ENCODE peak calls at places on chromosomes 13 and 19, in seven cellular contexts. Y is Karpas-422, S is MM.1S, U is OCI-LY7, F is HCT116, W is GM23338, P is hepatocyte. C is an unnamed sample. For H3K9me2, the result is how much of the 10 kb centered on the place peaks cover.

GRCh38 chr13:33180009-33180804 is 105.3 kb downstream of the STARD13 start:
- DNase-seq in U (no peak), P (peak), S (no peak), F (no peak), Y (no peak), W (peak), C (no peak)

GRCh38 chr19:5186293-5187050 is 154.1 kb downstream of the PTPRS start:
- DNase-seq in U (no peak), F (no peak), S (no peak), W (no peak), P (no peak), Y (no peak), C (no peak)

GRCh38 chr19:12838182-12838890 is at the start of gene MAST1:
- DNase-seq in W (peak), Y (peak), F (no peak), U (peak), P (peak), S (peak), C (peak)

GRCh38 chr19:53870485-53870844 is 2.8 kb downstream of the MYADM start:
- DNase-seq in P (peak), U (peak), W (no peak), Y (no peak), F (no peak), S (no peak), C (no peak)

GRCh38 chr13:74056829-74057564 is 77.2 kb downstream of the KLF12 start:
- DNase-seq in Y (peak), P (no peak), F (no peak), U (no peak), W (peak), S (no peak), C (no peak)

GRCh38 chr19:49840321-49840720 is 10.6 kb upstream of the PTOV1 start:
- DNase-seq in U (no peak), W (no peak), P (no peak), S (no peak), Y (no peak), F (no peak), C (no peak)

GRCh38 chr19:41808663-41809566 is 12.5 kb downstream of the CEACAM3 start:
- DNase-seq in F (no peak), P (no peak), W (no peak), S (no peak), Y (no peak), U (no peak), C (no peak)

GRCh38 chr19:1399745-1400144 is 1.6 kb downstream of the GAMT start:
- DNase-seq in Y (no peak), W (no peak), S (no peak), P (no peak), U (no peak), F (no peak), C (no peak)

GRCh38 chr13:38350114-38350617 is 515 bp downstream of the UFM1 start:
- DNase-seq in Y (peak), W (peak), S (peak), P (peak), F (peak), U (peak), C (peak)

GRCh38 chr13:24042710-24043440 is 117.6 kb upstream of the SPATA13 start:
- DNase-seq in F (no peak), S (no peak), P (no peak), W (no peak), U (no peak), Y (no peak), C (no peak)

GRCh38 chr19:3450796-3451411 is 29.4 kb downstream of the SMIM24 start:
- DNase-seq in F (no peak), P (peak), U (no peak), W (no peak), S (peak), Y (no peak), C (peak)

GRCh38 chr13:111403266-111403665 is 82.8 kb downstream of the TEX29 start:
- DNase-seq in P (no peak), U (no peak), F (no peak), W (no peak), Y (peak), S (no peak), C (no peak)

GRCh38 chr13:33496336-33496735 is 210.8 kb upstream of the STARD13 start:
- DNase-seq in Y (no peak), U (no peak), S (no peak), P (no peak), F (no peak), W (no peak), C (no peak)

GRCh38 chr19:55210120-55210493 is 806 bp upstream of the PTPRH start:
- DNase-seq in Y (no peak), P (peak), U (no peak), W (no peak), S (peak), F (peak), C (peak)

DNA sequence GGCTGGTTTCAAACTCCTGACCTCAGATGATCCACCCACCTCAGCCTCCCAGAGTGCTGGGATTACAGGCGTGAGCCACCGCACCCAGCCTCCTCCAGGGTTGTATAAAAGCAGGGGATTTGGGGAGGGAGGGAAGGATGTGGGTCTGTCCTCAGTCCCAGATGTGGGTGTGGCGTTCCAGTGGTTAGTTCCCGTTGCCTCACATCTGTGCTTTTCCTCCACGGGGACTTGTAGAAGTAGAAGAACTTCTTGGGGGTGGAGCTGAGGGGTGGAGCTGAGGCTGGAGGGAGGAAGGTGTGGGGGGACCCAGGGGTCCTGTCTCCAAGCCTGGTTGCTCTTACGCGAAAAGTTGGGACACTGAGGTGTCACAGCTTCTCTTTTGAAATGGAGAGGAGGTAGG is 514 bp upstream of the MCEMP1 start:
- DNase-seq in W (no peak), F (no peak), P (no peak), U (peak), S (no peak), Y (no peak), C (no peak)
- H3K9me2 ChIP-seq in W (under half), F (under half), P (under half), U (under half), S (under half), Y (under half), C (under half)

GRCh38 chr13:40983269-40983668 is 35.8 kb downstream of the ELF1 start:
- DNase-seq in U (no peak), W (no peak), S (no peak), Y (no peak), F (no peak), P (no peak), C (no peak)

GRCh38 chr13:40984670-40985366 is 34.3 kb downstream of the ELF1 start:
- DNase-seq in Y (peak), P (no peak), U (peak), F (no peak), W (no peak), S (peak), C (no peak)

GRCh38 chr13:40982772-40983171 is 36.3 kb downstream of the ELF1 start:
- DNase-seq in F (no peak), W (no peak), U (peak), S (peak), P (peak), Y (peak), C (no peak)

GRCh38 chr13:40985596-40986327 is 33.4 kb downstream of the ELF1 start:
- DNase-seq in Y (no peak), P (no peak), S (peak), U (no peak), W (no peak), F (no peak), C (no peak)

GRCh38 chr13:40983725-40984669 is 35.1 kb downstream of the ELF1 start:
- DNase-seq in F (no peak), W (no peak), P (no peak), S (no peak), U (no peak), Y (no peak), C (no peak)
- H3K27ac ChIP-seq in F (no peak), W (no peak), P (peak), S (peak), U (peak), Y (peak), C (no peak)

GRCh38 chr19:17718467-17718987 is 753 bp upstream of the MAP1S start:
- DNase-seq in Y (no peak), F (no peak), P (no peak), W (no peak), S (no peak), U (no peak), C (no peak)
- H3K4me2 ChIP-seq in Y (peak), F (peak), P (peak), W (peak), S (peak), U (peak), C (peak)

GRCh38 chr19:18332917-18333530 is 7.4 kb upstream of the PGPEP1 start:
- DNase-seq in F (no peak), Y (no peak), U (no peak), S (no peak), W (no peak), P (no peak), C (no peak)

GRCh38 chr19:18329035-18329376 is 6.1 kb upstream of the LSM4 start:
- DNase-seq in Y (no peak), U (no peak), F (no peak), W (no peak), P (no peak), S (no peak), C (no peak)

GRCh38 chr19:18330865-18331264 is 8.0 kb upstream of the LSM4 start:
- DNase-seq in S (no peak), Y (no peak), P (no peak), U (no peak), F (no peak), W (no peak), C (no peak)

GRCh38 chr19:18326772-18327171 is 3.9 kb upstream of the LSM4 start:
- DNase-seq in P (no peak), F (no peak), Y (no peak), U (no peak), S (no peak), W (no peak), C (no peak)

GRCh38 chr19:18328340-18329034 is 5.6 kb upstream of the LSM4 start:
- DNase-seq in U (peak), Y (peak), P (peak), W (peak), S (peak), F (peak), C (peak)
- H3K9me2 ChIP-seq in U (under half), Y (under half), P (under half), W (under half), S (under half), F (under half), C (under half)